ENCODE peak calls at places on chromosome 1, in four cellular contexts. M is Peyer's patch, S is lower lobe of right lung, D is ovary. O is an unnamed sample.
A peak's percentile ranks its signal among the peaks of the same experiment; 100 is the strongest.

GRCh38 chr1:57616906-57617305 is 193.0 kb upstream of the DAB1 start:
- DNase-seq in M (no peak), S (no peak), D (no peak), O (no peak)

GRCh38 chr1:44783697-44784093 is 4.3 kb downstream of the BEST4 start:
- DNase-seq in M (no peak), S (no peak), D (no peak), O (no peak)

GRCh38 chr1:6590046-6590445 is 10.3 kb downstream of the ZBTB48 start:
- DNase-seq in M (no peak), S (no peak), D (no peak), O (no peak)

GRCh38 chr1:156412653-156413309 is 43.8 kb downstream of the RHBG start:
- DNase-seq in M (peak; percentile 19), S (no peak), D (no peak), O (no peak)

GRCh38 chr1:159211331-159212136 is 6.9 kb downstream of the ACKR1 start:
- DNase-seq in M (no peak), S (no peak), D (no peak), O (no peak)

GRCh38 chr1:57162607-57163235 is 196.9 kb upstream of the C8B start:
- DNase-seq in M (peak; percentile 58), S (no peak), D (no peak), O (no peak)

GRCh38 chr1:27366411-27367159 is at the start of gene MAP3K6:
- DNase-seq in M (peak; percentile 89), S (peak; percentile 95), D (peak; percentile 88), O (peak; percentile 79)

GRCh38 chr1:52032785-52033131 is 852 bp downstream of the KTI12 start:
- DNase-seq in M (peak; percentile 62), S (peak; percentile 55), D (peak; percentile 39), O (no peak)

GRCh38 chr1:84478876-84479868 is at the start of gene RPF1:
- DNase-seq in M (peak; percentile 83), S (peak; percentile 88), D (peak; percentile 68), O (peak; percentile 6)

GRCh38 chr1:94883688-94884087 is 43.2 kb downstream of the CNN3 start:
- DNase-seq in M (no peak), S (no peak), D (peak; percentile 32), O (no peak)

GRCh38 chr1:17874665-17875064 is 119.5 kb downstream of the ACTL8 start:
- DNase-seq in M (no peak), S (no peak), D (no peak), O (no peak)

GRCh38 chr1:190170321-190170720 is 307.3 kb downstream of the BRINP3 start:
- DNase-seq in M (no peak), S (no peak), D (no peak), O (no peak)

DNA sequence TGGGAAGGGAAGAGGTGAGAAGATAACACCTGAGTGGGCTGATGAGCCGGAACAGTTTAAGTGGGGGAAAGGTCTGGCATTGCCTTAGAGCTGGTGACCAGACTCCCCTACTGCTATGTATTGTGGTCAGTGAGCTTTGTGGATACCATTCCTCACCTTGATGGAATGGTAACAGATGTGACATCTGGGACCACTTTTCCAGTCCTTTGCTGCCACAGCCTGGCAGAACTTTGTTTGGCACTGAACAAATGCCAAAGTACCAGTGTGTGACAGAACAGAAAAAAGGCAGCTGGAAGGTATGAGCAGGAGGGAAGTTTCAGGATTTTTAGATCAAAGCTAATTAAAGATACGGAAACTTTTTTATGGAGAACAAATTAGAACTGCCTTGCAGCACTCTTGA is 6.2 kb downstream of the MED8 start:
- DNase-seq in M (no peak), S (no peak), D (no peak), O (no peak)
- TF ChIP-seq CTCF in M (peak; percentile 49), S (peak; percentile 12), D (no peak), O (no peak)

DNA sequence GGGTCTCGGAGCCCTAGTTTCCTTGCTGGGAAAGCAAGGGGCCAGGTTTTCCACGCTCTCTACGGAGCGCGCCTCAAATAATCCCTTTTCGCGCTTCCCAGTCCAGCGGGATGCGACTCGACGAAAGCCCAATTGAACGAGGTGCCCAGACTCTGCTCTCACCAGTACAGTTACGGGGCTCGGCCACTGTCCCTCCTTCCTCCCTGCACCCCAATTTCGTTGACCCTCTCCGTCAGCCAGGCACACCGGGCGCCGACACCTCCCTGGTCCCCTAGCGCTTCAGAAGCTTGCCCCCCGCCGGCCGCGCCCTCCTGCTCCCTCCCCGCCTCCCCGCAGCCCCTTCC is 387 bp downstream of the SEMA6C start:
- DNase-seq in M (no peak), S (no peak), D (no peak), O (no peak)
- H3K4me1 ChIP-seq in M (no peaks in the 10 kb centered on the region), S (peaks cover 26% of the 10 kb centered on the region), D (peaks cover 8% of the 10 kb centered on the region), O (peaks cover 11% of the 10 kb centered on the region)

GRCh38 chr1:226980565-226981385 is 40.7 kb downstream of the COQ8A start:
- DNase-seq in M (no peak), S (no peak), D (no peak), O (no peak)
- TF ChIP-seq CTCF in M (no peak), S (no peak), D (no peak), O (no peak)

GRCh38 chr1:39181311-39181710 is 23.2 kb upstream of the MACF1 start:
- DNase-seq in M (no peak), S (no peak), D (no peak), O (no peak)
- H3K4me1 ChIP-seq in M (peaks cover 13% of the 10 kb centered on the region), S (peaks cover 71% of the 10 kb centered on the region), D (peaks cover 7% of the 10 kb centered on the region), O (peaks cover 51% of the 10 kb centered on the region)

GRCh38 chr1:177567393-177567792 is 396.6 kb downstream of the BRINP2 start:
- DNase-seq in M (no peak), S (no peak), D (no peak), O (no peak)
- TF ChIP-seq CTCF in M (peak; percentile 33), S (no peak), D (no peak), O (no peak)

GRCh38 chr1:175148068-175148467 is 44.5 kb downstream of the KIAA0040 start:
- DNase-seq in M (no peak), S (no peak), D (no peak), O (no peak)

GRCh38 chr1:175152006-175152652 is 40.4 kb downstream of the KIAA0040 start:
- DNase-seq in M (peak; percentile 69), S (peak; percentile 57), D (peak; percentile 61), O (no peak)

GRCh38 chr1:175145899-175146298 is 46.7 kb downstream of the KIAA0040 start:
- DNase-seq in M (no peak), S (no peak), D (no peak), O (no peak)

GRCh38 chr1:175150596-175151319 is 41.8 kb downstream of the KIAA0040 start:
- DNase-seq in M (no peak), S (no peak), D (no peak), O (no peak)

DNA sequence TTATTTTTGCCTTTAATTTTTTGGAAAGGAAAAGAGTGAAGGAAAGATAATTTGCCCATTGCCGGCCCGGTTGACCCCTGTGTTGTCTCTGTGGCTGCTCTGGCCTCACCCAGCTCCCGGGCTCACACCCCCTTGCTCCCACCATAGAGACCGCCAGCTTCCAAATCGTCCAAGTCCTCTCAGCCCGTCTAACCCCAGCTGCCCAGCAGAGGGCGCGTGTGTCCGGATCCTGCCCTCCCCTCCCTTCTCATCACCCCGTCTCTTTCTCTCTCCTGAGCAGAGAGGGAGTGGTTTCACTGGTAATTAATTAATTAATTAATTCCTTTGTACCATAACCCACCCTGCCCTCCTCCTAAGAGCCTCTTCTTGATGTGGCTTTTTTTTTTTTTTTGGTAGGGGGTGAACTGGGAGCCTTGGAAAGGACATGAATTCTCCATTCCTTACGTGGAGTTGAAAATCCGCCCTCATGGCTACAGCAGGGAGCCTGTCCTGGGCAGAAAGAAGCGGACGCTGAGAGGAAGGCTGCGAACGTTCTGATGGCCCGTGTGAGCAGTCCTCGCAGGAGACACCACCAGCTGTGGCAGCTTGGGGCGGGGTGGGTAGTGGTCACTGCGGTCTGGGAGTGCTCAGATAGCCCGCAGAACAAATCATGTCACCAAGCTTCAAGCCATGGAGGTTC is 45.9 kb downstream of the KIAA0040 start:
- DNase-seq in M (peak; percentile 71), S (peak; percentile 77), D (peak; percentile 59), O (no peak)
- H3K4me1 ChIP-seq in M (no peaks in the 10 kb centered on the region), S (no peaks in the 10 kb centered on the region), D (no peaks in the 10 kb centered on the region), O (no peaks in the 10 kb centered on the region)

DNA sequence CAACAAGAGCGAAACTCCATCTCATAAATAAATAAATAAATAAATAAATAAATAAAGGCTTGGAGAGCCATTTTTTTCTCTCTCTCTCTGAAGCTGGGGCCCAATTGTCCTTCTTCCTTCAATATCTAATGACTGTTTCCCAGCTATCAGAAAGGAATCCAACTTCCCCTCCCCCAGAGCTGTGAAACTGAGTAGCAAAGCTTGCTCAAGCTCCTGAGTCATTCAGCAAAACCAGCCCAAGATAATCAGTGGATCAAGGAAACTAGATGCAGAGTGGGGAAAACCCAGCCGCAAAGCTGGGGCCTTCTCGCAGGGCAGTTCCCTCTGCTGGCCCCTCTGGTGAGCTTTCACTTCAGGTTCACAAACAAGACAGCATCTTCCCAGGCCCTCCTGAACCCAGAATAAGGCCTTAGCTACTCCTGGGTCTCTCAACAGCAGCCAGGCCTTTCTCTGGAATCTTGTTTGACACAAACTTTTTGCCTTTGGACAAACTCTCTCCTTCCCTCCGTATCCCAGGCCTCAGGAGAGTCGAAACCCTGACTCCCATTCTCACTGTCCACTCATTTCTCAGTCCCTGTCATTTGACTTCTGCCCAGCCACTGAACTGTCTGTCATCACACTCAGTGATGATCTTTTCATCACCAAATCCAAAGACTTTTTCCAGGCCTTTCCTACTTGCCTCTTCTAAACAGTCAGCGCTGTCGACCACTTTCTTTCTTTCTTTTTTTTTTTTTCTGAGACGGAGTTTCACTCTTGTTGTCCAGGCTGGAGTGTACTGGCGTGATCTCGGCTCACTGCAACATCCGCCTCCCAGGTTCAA is 18.0 kb upstream of the PTP4A2 start:
- DNase-seq in M (peak; percentile 67), S (peak; percentile 86), D (peak; percentile 91), O (peak; percentile 69)
- TF ChIP-seq CTCF in M (peak; percentile 40), S (peak; percentile 47), D (no peak), O (peak; percentile 33)

DNA sequence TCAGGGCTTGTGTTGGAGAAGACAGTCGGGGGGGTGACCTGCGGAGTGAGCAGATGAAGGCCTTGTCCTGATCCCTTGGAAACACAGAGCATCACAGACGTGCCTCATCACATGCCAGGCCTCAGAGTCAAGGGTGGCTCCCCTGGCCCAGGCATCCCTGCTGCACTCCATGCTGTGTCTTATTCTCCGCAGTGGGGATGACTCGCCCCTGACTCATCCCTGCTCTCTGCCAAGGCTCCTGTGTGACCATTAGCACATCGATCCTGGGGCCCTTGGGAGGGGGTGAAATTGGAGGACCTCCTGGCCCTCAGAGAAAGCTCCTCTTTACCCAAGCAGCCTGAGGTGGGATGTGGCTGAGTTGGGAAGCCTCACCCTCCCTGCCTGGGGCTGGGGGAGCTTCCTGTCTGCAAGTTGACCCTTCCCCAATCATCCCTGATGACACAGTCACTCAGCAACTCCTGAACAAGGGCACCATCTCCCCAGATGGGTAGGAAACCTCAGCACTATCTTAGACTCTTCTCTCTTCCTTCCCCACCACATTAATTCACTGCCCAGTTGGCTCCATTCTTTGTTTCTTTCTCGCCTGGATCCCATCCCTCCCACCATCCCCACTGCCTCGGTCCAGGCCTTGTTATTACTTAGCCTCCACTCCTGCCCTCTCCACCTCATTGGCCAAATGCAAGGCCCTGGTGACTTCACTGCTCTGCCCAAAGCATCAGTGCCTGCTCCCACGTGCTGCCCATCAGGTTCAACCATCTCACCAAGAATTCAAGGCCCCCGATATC is 74.6 kb downstream of the CAMK2N1 start:
- DNase-seq in M (no peak), S (no peak), D (no peak), O (no peak)
- H3K4me1 ChIP-seq in M (no peaks in the 10 kb centered on the region), S (no peaks in the 10 kb centered on the region), D (no peaks in the 10 kb centered on the region), O (no peaks in the 10 kb centered on the region)

DNA sequence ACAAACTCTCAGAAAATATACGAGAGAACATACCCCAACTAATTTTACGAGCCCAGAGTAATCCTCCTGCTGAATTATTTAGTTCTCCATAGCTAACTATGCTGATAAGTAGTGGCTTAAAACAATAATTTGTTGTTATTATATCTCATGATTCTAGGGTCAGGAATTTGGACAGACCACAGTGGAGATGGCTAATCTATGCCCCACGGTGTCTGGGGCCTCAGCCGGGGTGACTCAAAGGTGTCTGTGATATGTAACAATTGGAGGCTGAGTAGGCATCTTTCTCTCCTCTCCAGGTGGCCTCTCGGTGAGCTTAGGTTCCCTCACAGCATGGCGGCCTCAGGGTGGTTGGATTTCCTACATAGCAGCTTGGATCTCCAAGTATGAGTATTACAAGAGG is 35.4 kb upstream of the FOXO6 start:
- DNase-seq in M (no peak), S (no peak), D (no peak), O (no peak)
- TF ChIP-seq CTCF in M (no peak), S (no peak), D (no peak), O (no peak)

O was measured in thoracic aorta.